ENCODE peak calls at places on chromosomes 1 and 21, in eight cellular contexts. R is body of pancreas, E is pancreas, K is left ventricle myocardium inferior, V is OCI-LY7, T is Caco-2, N is BE2C, A is tibial nerve. J is an unnamed sample.
A peak's percentile ranks its signal among the peaks of the same experiment; 100 is the strongest.

GRCh38 chr21:45941338-45941710 is 40.2 kb upstream of the COL6A1 start:
- DNase-seq in R (no peak), E (peak; percentile 42), K (no peak), V (no peak), T (no peak), N (no peak), A (no peak), J (no peak)

GRCh38 chr1:115400891-115401290 is 62.8 kb upstream of the NGF start:
- DNase-seq in R (no peak), E (no peak), K (no peak), V (no peak), T (no peak), N (no peak), A (no peak), J (no peak)

GRCh38 chr1:2541619-2542246 is 11.7 kb upstream of the HES5 start:
- DNase-seq in R (peak; percentile 59), E (no peak), K (peak; percentile 76), V (no peak), T (no peak), N (no peak), A (no peak), J (no peak)

GRCh38 chr1:232463226-232463625 is 166.7 kb downstream of the SIPA1L2 start:
- DNase-seq in R (no peak), E (no peak), K (no peak), V (no peak), T (no peak), N (no peak), A (no peak), J (no peak)

GRCh38 chr1:182229907-182230522 is 161.6 kb downstream of the GLUL start:
- DNase-seq in R (no peak), E (no peak), K (no peak), V (no peak), T (no peak), N (no peak), A (no peak), J (no peak)

GRCh38 chr1:246390855-246391254 is 116.2 kb downstream of the SMYD3 start:
- DNase-seq in R (no peak), E (no peak), K (no peak), V (no peak), T (no peak), N (no peak), A (no peak), J (no peak)

GRCh38 chr1:227192163-227192562 is 126.1 kb downstream of the CDC42BPA start:
- DNase-seq in R (peak; percentile 43), E (no peak), K (peak; percentile 25), V (no peak), T (no peak), N (no peak), A (no peak), J (no peak)

GRCh38 chr1:46489638-46490602 is at the start of gene DMBX1:
- DNase-seq in R (peak; percentile 40), E (no peak), K (no peak), V (no peak), T (peak; percentile 64), N (peak; percentile 22), A (no peak), J (no peak)

GRCh38 chr1:45423907-45424678 is 66.9 kb downstream of the TESK2 start:
- DNase-seq in R (no peak), E (no peak), K (no peak), V (no peak), T (no peak), N (no peak), A (no peak), J (no peak)

GRCh38 chr1:151356668-151357067 is 9.6 kb upstream of the RFX5 start:
- DNase-seq in R (no peak), E (no peak), K (no peak), V (no peak), T (peak; percentile 12), N (no peak), A (no peak), J (no peak)

DNA sequence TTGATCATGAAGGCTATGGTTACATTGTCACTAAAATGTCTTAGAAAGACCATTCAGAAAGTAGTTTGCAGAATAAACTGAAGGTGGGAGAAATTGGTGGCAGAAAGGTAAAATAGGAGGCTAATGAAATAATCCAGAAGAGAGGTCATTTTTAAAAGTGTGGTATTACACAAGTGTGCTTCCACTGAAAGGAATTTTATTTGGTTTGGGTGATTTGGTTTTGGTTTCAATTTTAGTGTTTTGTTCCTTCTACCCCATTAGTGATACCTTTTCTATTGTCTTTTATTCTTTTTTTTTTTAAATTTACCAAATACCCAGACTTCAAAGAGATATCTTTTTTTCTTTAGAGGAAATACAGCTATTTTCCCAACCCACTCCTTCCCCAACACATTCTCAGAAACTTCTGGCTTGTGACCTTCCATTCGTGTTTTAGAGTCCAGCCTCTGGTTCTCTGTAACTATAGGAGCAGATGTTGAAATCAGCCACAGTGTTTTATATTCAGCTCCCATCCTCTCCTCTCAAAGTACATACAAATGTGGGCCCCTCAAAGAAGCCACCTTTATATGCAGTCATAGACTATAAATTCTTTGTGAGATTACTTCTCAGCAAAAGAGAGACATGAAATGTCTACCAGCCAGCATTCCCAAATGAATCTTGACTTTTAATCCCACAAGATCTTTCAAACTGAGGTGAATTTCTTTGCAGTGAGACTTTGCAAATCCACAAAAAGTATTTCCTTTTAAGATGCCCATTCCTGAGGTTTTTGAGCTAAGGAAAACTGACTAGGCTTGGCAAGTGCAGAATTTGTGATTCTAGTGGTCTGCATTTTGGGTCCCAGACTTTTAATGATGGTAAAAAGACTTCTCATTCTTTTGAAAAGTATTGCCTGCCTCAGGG is 42.0 kb upstream of the PALMD start:
- DNase-seq in R (no peak), E (no peak), K (no peak), V (no peak), T (no peak), N (no peak), A (no peak), J (no peak)
- H3K4me3 ChIP-seq in R (no peak overlapping the region), E (no peak overlapping the region), K (no peak overlapping the region), V (no peak overlapping the region), T (no peak overlapping the region), N (no peak overlapping the region), A (no peak overlapping the region), J (no peak overlapping the region)

GRCh38 chr1:77126309-77126708 is 92.9 kb downstream of the PIGK start:
- DNase-seq in R (no peak), E (no peak), K (no peak), V (peak; percentile 31), T (peak; percentile 30), N (peak; percentile 28), A (peak; percentile 32), J (no peak)
- H3K4me1 ChIP-seq in R (no peaks in the 10 kb centered on the region), E (no peaks in the 10 kb centered on the region), K (no peaks in the 10 kb centered on the region), V (no peaks in the 10 kb centered on the region), T (no peaks in the 10 kb centered on the region), N (no peaks in the 10 kb centered on the region), A (no peaks in the 10 kb centered on the region), J (no peaks in the 10 kb centered on the region)

GRCh38 chr1:62433861-62434611 is 2.8 kb upstream of the USP1 start:
- DNase-seq in R (no peak), E (no peak), K (no peak), V (peak; percentile 31), T (no peak), N (no peak), A (no peak), J (no peak)
- TF ChIP-seq CTCF in R (no peak), E (no peak), K (no peak), V (peak; percentile 53), T (no peak), N (peak; percentile 17), A (peak; percentile 11), J (no peak)

DNA sequence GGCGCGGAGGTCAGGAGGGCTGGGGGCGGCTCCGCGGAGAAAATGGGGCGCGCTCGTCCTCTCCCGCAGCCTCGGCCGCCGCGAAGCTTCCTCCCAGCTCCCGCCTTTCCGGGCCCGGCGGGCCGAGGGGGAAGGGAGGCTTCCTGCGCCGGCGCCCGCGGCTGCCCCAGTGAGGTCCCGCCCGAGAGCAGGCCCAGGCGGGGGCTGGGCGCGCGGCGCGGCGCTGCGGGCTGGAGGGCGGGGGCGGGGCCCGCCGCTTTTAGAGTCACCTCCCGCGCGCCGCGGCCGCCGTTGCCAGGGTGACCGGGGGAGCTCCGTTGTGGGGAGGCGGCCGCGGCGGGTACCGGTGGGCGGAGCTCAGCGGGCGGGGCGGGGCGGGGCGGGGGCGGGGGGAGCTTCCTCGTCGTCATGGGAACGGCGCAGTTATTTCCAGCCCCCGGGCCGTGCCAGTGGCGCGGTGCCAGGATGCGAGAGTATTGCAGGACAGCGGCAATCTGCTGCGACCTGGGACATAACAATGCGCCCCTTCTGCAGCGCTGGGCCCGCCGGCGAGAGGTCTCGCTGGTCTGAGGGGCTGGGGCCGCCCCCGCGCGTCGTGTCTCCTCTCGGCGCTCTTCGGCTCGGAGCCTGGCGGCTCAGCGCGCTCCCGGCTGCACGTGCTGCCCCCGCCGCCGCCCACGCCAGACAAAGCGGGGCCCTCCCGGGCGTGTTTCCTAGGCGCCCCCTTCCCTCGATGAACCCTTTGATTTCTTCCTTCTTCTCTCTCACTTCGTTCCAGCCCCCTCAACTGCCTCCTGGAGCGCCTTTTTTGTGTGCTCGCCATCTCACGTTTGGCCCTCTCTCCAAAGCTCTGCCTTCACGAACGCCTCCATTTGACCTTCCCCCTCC is 16.9 kb downstream of the IER5 start:
- DNase-seq in R (peak; percentile 95), E (peak; percentile 97), K (peak; percentile 97), V (peak; percentile 87), T (peak; percentile 93), N (peak; percentile 98), A (peak; percentile 89), J (peak; percentile 97)
- H3K4me3 ChIP-seq in R (peak overlapping the region; percentile 59), E (peak overlapping the region; percentile 81), K (peak overlapping the region; percentile 86), V (peak overlapping the region; percentile 76), T (peak overlapping the region; percentile 83), N (peak overlapping the region; percentile 77), A (peak overlapping the region; percentile 98), J (peak overlapping the region; percentile 87)

GRCh38 chr21:41698071-41698470 is 68.8 kb downstream of the RIPK4 start:
- DNase-seq in R (no peak), E (no peak), K (no peak), V (no peak), T (no peak), N (no peak), A (no peak), J (no peak)
- H3K4me1 ChIP-seq in R (no peaks in the 10 kb centered on the region), E (no peaks in the 10 kb centered on the region), K (no peaks in the 10 kb centered on the region), V (no peaks in the 10 kb centered on the region), T (peaks cover 6% of the 10 kb centered on the region), N (no peaks in the 10 kb centered on the region), A (no peaks in the 10 kb centered on the region), J (no peaks in the 10 kb centered on the region)

GRCh38 chr21:20970691-20971090 is 27.5 kb upstream of the NCAM2 start:
- DNase-seq in R (no peak), E (no peak), K (no peak), V (no peak), T (no peak), N (no peak), A (no peak), J (no peak)

GRCh38 chr21:20968391-20968790 is 29.8 kb upstream of the NCAM2 start:
- DNase-seq in R (no peak), E (no peak), K (no peak), V (no peak), T (no peak), N (no peak), A (no peak), J (no peak)

GRCh38 chr21:20971296-20971921 is 26.8 kb upstream of the NCAM2 start:
- DNase-seq in R (peak; percentile 16), E (no peak), K (peak; percentile 33), V (peak; percentile 2), T (peak; percentile 42), N (peak; percentile 74), A (peak; percentile 58), J (no peak)
- TF ChIP-seq CTCF in R (peak; percentile 30), E (no peak), K (peak; percentile 53), V (peak; percentile 53), T (no peak), N (peak; percentile 79), A (peak; percentile 60), J (peak; percentile 41)

DNA sequence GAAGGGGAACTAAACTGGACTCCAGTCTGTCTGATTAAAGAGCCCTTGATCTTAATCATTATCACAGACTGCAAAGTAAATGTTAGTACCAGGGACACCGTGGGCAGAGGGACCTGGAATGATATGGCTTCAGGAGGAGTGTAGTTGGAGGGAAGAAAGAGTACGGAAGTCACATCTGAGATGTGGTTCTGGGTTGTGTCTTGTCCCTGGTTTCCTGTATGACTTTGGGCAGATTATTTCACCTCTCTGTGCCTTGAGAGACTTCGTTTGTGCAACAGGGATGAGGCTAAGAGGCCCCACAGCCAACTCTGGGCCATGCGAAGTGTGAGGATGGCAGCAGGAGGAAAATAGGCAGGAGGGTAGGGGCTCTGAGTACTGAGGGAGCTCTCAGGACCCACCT is 76.1 kb upstream of the SLC2A1 start:
- DNase-seq in R (no peak), E (no peak), K (no peak), V (no peak), T (no peak), N (no peak), A (no peak), J (no peak)
- H3K4me3 ChIP-seq in R (no peak overlapping the region), E (no peak overlapping the region), K (no peak overlapping the region), V (no peak overlapping the region), T (no peak overlapping the region), N (no peak overlapping the region), A (no peak overlapping the region), J (no peak overlapping the region)

J was measured in esophagus muscularis mucosa.